ENCODE peak calls at places on chromosomes 3 and 15, in five cellular contexts. C, U, E, B and N are unnamed samples.

GRCh38 chr15:82666606-82667005 is 19.4 kb upstream of the CPEB1 start:
- DNase-seq in C (no peak), U (no peak), E (no peak), B (no peak), N (no peak)

GRCh38 chr15:97875513-97876285 is 84.8 kb upstream of the ARRDC4 start:
- DNase-seq in C (peak), U (no peak), E (no peak), B (no peak), N (no peak)

GRCh38 chr3:43155464-43156121 is 49.7 kb upstream of the POMGNT2 start:
- DNase-seq in C (peak), U (no peak), E (no peak), B (peak), N (no peak)

GRCh38 chr3:157920804-157921203 is 185.4 kb downstream of the SHOX2 start:
- DNase-seq in C (no peak), U (peak), E (no peak), B (no peak), N (no peak)

GRCh38 chr3:195260286-195260905 is 10.6 kb downstream of the XXYLT1 start:
- DNase-seq in C (no peak), U (peak), E (no peak), B (no peak), N (peak)

GRCh38 chr3:154931484-154931883 is 148.6 kb upstream of the MME start:
- DNase-seq in C (no peak), U (no peak), E (no peak), B (peak), N (no peak)

GRCh38 chr3:151639096-151639740 is 94.5 kb upstream of the AADACL2 start:
- DNase-seq in C (no peak), U (no peak), E (no peak), B (no peak), N (no peak)

GRCh38 chr3:4898454-4899313 is 80.6 kb upstream of the BHLHE40 start:
- DNase-seq in C (no peak), U (no peak), E (no peak), B (peak), N (no peak)

GRCh38 chr3:128940252-128940651 is 53.6 kb downstream of the CFAP92 start:
- DNase-seq in C (no peak), U (no peak), E (no peak), B (no peak), N (no peak)

GRCh38 chr15:68885070-68885469 is 45.3 kb upstream of the SPESP1 start:
- DNase-seq in C (no peak), U (no peak), E (no peak), B (peak), N (no peak)